ENCODE peak calls at places on chromosomes 4 and X, in six cellular contexts. U, R, L, I, W and E are unnamed samples.

GRCh38 chrX:42398967-42399631 is 378.9 kb downstream of the PPP1R2C start:
- DNase-seq in L (no peak), I (no peak), R (no peak), U (peak; percentile 1), W (no peak), E (no peak)

GRCh38 chrX:143437439-143437838 is 79.8 kb downstream of the SPANXN3 start:
- DNase-seq in W (no peak), L (no peak), U (no peak), I (no peak), R (no peak), E (peak; percentile 55)

GRCh38 chrX:40158036-40158706 is 60.4 kb upstream of the BCOR start:
- DNase-seq in L (no peak), I (peak; percentile 63), R (no peak), U (no peak), W (no peak), E (no peak)

GRCh38 chrX:21806691-21807090 is 32.7 kb upstream of the MBTPS2 start:
- DNase-seq in U (no peak), W (no peak), R (peak; percentile 19), I (no peak), L (no peak), E (no peak)

GRCh38 chr4:183876268-183876934 is 28.7 kb upstream of the STOX2 start:
- DNase-seq in L (no peak), U (peak; percentile 93), R (peak; percentile 45), I (no peak), W (no peak), E (peak; percentile 93)

GRCh38 chrX:30015440-30015839 is 199.9 kb upstream of the MAGEB2 start:
- DNase-seq in R (no peak), I (no peak), L (no peak), W (no peak), U (peak; percentile 2), E (no peak)

GRCh38 chrX:55450259-55450658 is 1.7 kb upstream of the MAGEH1 start:
- DNase-seq in L (no peak), U (peak; percentile 35), W (no peak), I (peak; percentile 35), R (no peak), E (peak; percentile 23)

GRCh38 chrX:81338924-81339323 is 137.0 kb downstream of the SH3BGRL start:
- DNase-seq in W (no peak), R (no peak), U (no peak), L (no peak), I (no peak), E (no peak)

GRCh38 chrX:153709726-153710674 is 14.2 kb downstream of the BCAP31 start:
- DNase-seq in R (no peak), U (no peak), I (no peak), L (no peak), W (no peak), E (no peak)

GRCh38 chrX:100606753-100607152 is 22.0 kb downstream of the TNMD start:
- DNase-seq in I (no peak), R (no peak), W (no peak), L (no peak), U (no peak), E (no peak)

GRCh38 chrX:100615015-100615414 is 21.6 kb downstream of the TSPAN6 start:
- DNase-seq in I (peak; percentile 66), R (no peak), L (no peak), W (no peak), U (peak; percentile 70), E (peak; percentile 80)

GRCh38 chrX:100611951-100612350 is 24.7 kb downstream of the TSPAN6 start:
- DNase-seq in I (no peak), W (no peak), U (no peak), R (no peak), L (no peak), E (no peak)

GRCh38 chrX:100609591-100609990 is 24.9 kb downstream of the TNMD start:
- DNase-seq in U (no peak), R (no peak), I (no peak), L (no peak), W (no peak), E (no peak)
- TF ChIP-seq CTCF in U (no peak), R (no peak), I (no peak), L (no peak), W (no peak), E (no peak)

DNA sequence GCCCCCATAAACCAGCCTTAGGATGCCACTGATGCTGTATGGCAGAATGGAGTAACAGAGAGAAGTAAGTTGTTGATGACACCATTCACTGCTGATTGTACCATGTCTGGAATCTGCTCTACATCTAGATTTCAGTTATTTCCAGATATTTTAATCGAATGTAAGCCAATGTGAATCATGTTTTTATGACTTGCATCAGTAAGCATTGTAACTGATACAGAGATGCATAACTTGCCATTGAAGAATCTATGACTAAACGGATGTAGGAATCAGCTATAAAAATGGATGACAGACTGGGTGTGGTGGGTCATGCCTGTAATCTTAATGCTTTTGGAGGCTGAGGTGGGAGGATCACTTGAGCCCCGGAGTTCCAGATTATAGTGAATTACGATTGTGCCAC is 161.0 kb upstream of the GATB start:
- DNase-seq in U (peak; percentile 78), I (peak; percentile 74), W (no peak), R (no peak), L (no peak), E (no peak)
- H3K4me3 ChIP-seq in U (no peak overlapping the region), I (no peak overlapping the region), W (no peak overlapping the region), R (no peak overlapping the region), L (no peak overlapping the region), E (no peak overlapping the region)

DNA sequence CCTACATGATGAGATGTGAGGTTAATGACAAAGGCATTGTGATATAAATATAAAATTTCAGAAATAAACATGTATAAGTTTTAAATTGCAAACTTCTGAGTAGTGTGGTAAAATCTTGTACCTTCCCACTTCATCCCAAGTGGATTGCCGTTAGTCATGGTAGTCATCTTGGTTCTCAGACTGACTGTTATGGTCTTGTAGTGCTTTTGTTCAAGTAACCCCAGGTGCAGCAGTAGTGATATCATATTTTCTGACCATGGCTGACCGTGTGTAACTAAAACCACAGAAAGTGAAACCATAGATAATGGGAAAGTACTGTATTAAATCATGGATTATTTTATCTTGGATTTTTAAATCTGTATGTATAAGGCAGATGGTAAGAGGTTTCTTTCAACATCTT is 74.8 kb upstream of the SLIT2 start:
- DNase-seq in W (no peak), I (no peak), L (no peak), U (no peak), R (no peak), E (no peak)
- TF ChIP-seq CTCF in W (no peak), I (no peak), L (no peak), U (no peak), R (no peak), E (no peak)

DNA sequence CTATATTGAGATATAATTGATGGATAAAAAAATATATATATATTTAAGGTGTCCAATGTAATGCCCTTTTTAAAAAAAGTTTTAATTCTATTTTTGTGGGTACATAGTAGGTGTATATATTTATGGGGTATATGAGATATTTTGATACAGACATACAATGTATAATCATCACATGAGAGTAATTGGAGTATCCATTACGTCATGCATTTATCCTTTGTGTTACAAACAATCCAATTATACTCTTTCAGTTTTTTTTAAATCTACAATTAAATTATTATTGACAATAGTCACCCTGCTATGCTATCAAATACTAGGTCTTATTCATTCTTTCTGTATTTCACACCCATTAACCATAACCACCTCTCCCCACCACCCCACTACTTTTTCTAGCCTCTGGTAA is 66.3 kb upstream of the DIPK2B start:
- DNase-seq in R (no peak), L (no peak), W (no peak), U (no peak), I (no peak), E (no peak)
- H3K4me3 ChIP-seq in R (no peak overlapping the region), L (no peak overlapping the region), W (no peak overlapping the region), U (no peak overlapping the region), I (no peak overlapping the region), E (no peak overlapping the region)